ENCODE peak calls at places on chromosomes 1 and 21, in eight cellular contexts. R, D, Z, Q, C, K, A and O are unnamed samples.

GRCh38 chr1:244665771-244666217 is 12.9 kb downstream of the DESI2 start:
- DNase-seq in R (no peak), D (no peak), Z (no peak), Q (no peak), C (no peak), K (no peak), A (no peak), O (no peak)

GRCh38 chr21:28215214-28215954 is 777.3 kb downstream of the LTN1 start:
- DNase-seq in R (no peak), D (no peak), Z (no peak), Q (no peak), C (no peak), K (no peak), A (no peak), O (no peak)

GRCh38 chr1:94544706-94545490 is 3.3 kb upstream of the F3 start:
- DNase-seq in R (no peak), D (no peak), Z (no peak), Q (no peak), C (no peak), K (no peak), A (no peak), O (no peak)

GRCh38 chr1:8663090-8663802 is 154.2 kb downstream of the RERE start:
- DNase-seq in R (no peak), D (no peak), Z (no peak), Q (no peak), C (no peak), K (no peak), A (no peak), O (no peak)

GRCh38 chr1:31783846-31784245 is 19.7 kb upstream of the ADGRB2 start:
- DNase-seq in R (no peak), D (no peak), Z (no peak), Q (no peak), C (no peak), K (no peak), A (no peak), O (no peak)

GRCh38 chr1:231160851-231161710 is 777 bp upstream of the TRIM67 start:
- DNase-seq in R (no peak), D (no peak), Z (no peak), Q (no peak), C (no peak), K (no peak), A (no peak), O (no peak)

GRCh38 chr1:16143566-16144324 is 12.1 kb downstream of the EPHA2 start:
- DNase-seq in R (peak; percentile 80), D (no peak), Z (no peak), Q (peak; percentile 24), C (peak; percentile 91), K (no peak), A (no peak), O (no peak)

GRCh38 chr1:57632401-57632800 is 208.5 kb upstream of the DAB1 start:
- DNase-seq in R (no peak), D (no peak), Z (no peak), Q (no peak), C (no peak), K (no peak), A (no peak), O (no peak)

GRCh38 chr1:40630488-40631223 is 34.8 kb downstream of the RIMS3 start:
- DNase-seq in R (no peak), D (peak; percentile 26), Z (peak; percentile 43), Q (peak; percentile 14), C (no peak), K (peak; percentile 97), A (no peak), O (no peak)

GRCh38 chr21:32705901-32706300 is 21.9 kb downstream of the SYNJ1 start:
- DNase-seq in R (no peak), D (no peak), Z (no peak), Q (no peak), C (no peak), K (no peak), A (no peak), O (no peak)

GRCh38 chr1:56639210-56639609 is 5.9 kb upstream of the PRKAA2 start:
- DNase-seq in R (no peak), D (no peak), Z (no peak), Q (no peak), C (no peak), K (no peak), A (no peak), O (no peak)

GRCh38 chr1:218079379-218079778 is 205.7 kb upstream of the RRP15 start:
- DNase-seq in R (no peak), D (no peak), Z (no peak), Q (no peak), C (no peak), K (no peak), A (no peak), O (no peak)

GRCh38 chr1:37509181-37509580 is 5.4 kb downstream of the MEAF6 start:
- DNase-seq in R (no peak), D (peak; percentile 35), Z (no peak), Q (no peak), C (no peak), K (no peak), A (no peak), O (no peak)

GRCh38 chr1:245500546-245500945 is 345.8 kb downstream of the KIF26B start:
- DNase-seq in R (no peak), D (no peak), Z (no peak), Q (no peak), C (peak; percentile 13), K (no peak), A (no peak), O (no peak)

GRCh38 chr1:102182603-102183260 is 186.0 kb upstream of the OLFM3 start:
- DNase-seq in R (no peak), D (no peak), Z (no peak), Q (no peak), C (no peak), K (no peak), A (no peak), O (no peak)